ENCODE peak calls at places on chromosome 17, in six cellular contexts. X is neuronal stem cell, K is fibroblast of lung, N is GM23248, J is H1, E is mammary epithelial cell. P is an unnamed sample. For H3K9me3 and H3K27me3, the result is how much of the 10 kb centered on the place peaks cover.

GRCh38 chr17:78124081-78124835 is 4.3 kb downstream of the TMC6 start:
- DNase-seq in X (no peak), J (no peak), N (no peak), K (no peak), E (no peak), P (peak)

GRCh38 chr17:45224671-45225050 is 3.0 kb downstream of the FMNL1 start:
- DNase-seq in X (no peak), N (no peak), J (no peak), E (no peak), K (no peak), P (peak)

GRCh38 chr17:66661411-66661843 is 173.5 kb upstream of the CACNG5 start:
- DNase-seq in X (no peak), K (peak), E (peak), N (peak), J (no peak), P (no peak)

GRCh38 chr17:27315322-27315721 is 21.4 kb downstream of the WSB1 start:
- DNase-seq in K (peak), J (no peak), X (no peak), E (peak), N (peak), P (peak)

GRCh38 chr17:78933959-78934568 is 8.9 kb upstream of the TIMP2 start:
- DNase-seq in K (peak), X (peak), N (peak), E (peak), J (no peak), P (peak)

GRCh38 chr17:65039349-65039988 is 17.1 kb downstream of the GNA13 start:
- DNase-seq in J (no peak), E (peak), N (no peak), X (no peak), K (no peak), P (no peak)

GRCh38 chr17:38918129-38918913 is 7.1 kb upstream of the LASP1NB start:
- DNase-seq in K (no peak), N (no peak), J (no peak), E (no peak), X (no peak), P (no peak)

GRCh38 chr17:80187493-80187892 is 17.7 kb downstream of the CARD14 start:
- DNase-seq in E (peak), N (peak), J (no peak), K (peak), X (no peak), P (peak)

GRCh38 chr17:15464629-15465028 is 2.8 kb downstream of the CDRT4 start:
- DNase-seq in N (peak), J (no peak), E (no peak), K (no peak), X (no peak), P (no peak)

GRCh38 chr17:29573871-29574731 is 5.6 kb downstream of the TP53I13 start:
- DNase-seq in N (no peak), J (no peak), K (no peak), X (no peak), E (no peak), P (peak)

GRCh38 chr17:12020595-12021590 is at the start of gene MAP2K4:
- DNase-seq in E (peak), J (peak), X (peak), N (peak), K (peak), P (peak)

GRCh38 chr17:40554646-40555295 is 10.5 kb downstream of the CCR7 start:
- DNase-seq in X (no peak), K (no peak), E (no peak), N (no peak), J (no peak), P (no peak)

GRCh38 chr17:7445011-7445927 is at the start of gene CHRNB1:
- DNase-seq in J (peak), K (peak), E (no peak), N (peak), X (peak), P (peak)

GRCh38 chr17:8746501-8747236 is 2.0 kb upstream of the CCDC42 start:
- DNase-seq in E (peak), X (no peak), K (no peak), N (no peak), J (no peak), P (peak)

GRCh38 chr17:47776330-47777197 is 43.5 kb downstream of the TBX21 start:
- DNase-seq in E (peak), K (peak), N (peak), X (no peak), J (no peak), P (peak)

GRCh38 chr17:8162997-8163977 is 539 bp upstream of the VAMP2 start:
- DNase-seq in N (no peak), X (no peak), K (no peak), E (no peak), J (peak), P (peak)

GRCh38 chr17:36059455-36059854 is 4.6 kb upstream of the CCL18 start:
- DNase-seq in K (no peak), N (no peak), E (no peak), X (no peak), J (no peak), P (no peak)

GRCh38 chr17:70144260-70144846 is 25.0 kb upstream of the KCNJ2 start:
- DNase-seq in E (peak), X (peak), K (peak), J (no peak), N (peak), P (no peak)

GRCh38 chr17:81186203-81186602 is 20.2 kb upstream of the AATK start:
- DNase-seq in J (no peak), E (no peak), K (no peak), N (no peak), X (no peak), P (no peak)

GRCh38 chr17:41863074-41863843 is 2.0 kb downstream of the KLHL11 start:
- DNase-seq in X (no peak), E (no peak), N (no peak), J (no peak), K (no peak), P (no peak)

GRCh38 chr17:65531508-65532431 is 29.7 kb downstream of the AXIN2 start:
- DNase-seq in J (no peak), K (peak), X (no peak), E (no peak), N (peak), P (peak)

GRCh38 chr17:10328206-10328605 is 44.6 kb downstream of the MYH13 start:
- DNase-seq in J (no peak), N (no peak), K (no peak), X (no peak), E (no peak), P (no peak)

GRCh38 chr17:37824534-37825485 is 80.0 kb upstream of the HNF1B start:
- DNase-seq in J (peak), N (peak), E (peak), K (peak), X (no peak), P (peak)

GRCh38 chr17:81046770-81047359 is 11.9 kb downstream of the BAIAP2 start:
- DNase-seq in J (no peak), E (no peak), X (no peak), K (no peak), N (no peak), P (no peak)

GRCh38 chr17:32881054-32881453 is 4.1 kb upstream of the MYO1D start:
- DNase-seq in J (no peak), E (no peak), N (peak), X (no peak), K (no peak), P (peak)

GRCh38 chr17:48456584-48456983 is 26.6 kb upstream of the SKAP1 start:
- DNase-seq in E (peak), J (no peak), X (no peak), K (no peak), N (no peak), P (no peak)

DNA sequence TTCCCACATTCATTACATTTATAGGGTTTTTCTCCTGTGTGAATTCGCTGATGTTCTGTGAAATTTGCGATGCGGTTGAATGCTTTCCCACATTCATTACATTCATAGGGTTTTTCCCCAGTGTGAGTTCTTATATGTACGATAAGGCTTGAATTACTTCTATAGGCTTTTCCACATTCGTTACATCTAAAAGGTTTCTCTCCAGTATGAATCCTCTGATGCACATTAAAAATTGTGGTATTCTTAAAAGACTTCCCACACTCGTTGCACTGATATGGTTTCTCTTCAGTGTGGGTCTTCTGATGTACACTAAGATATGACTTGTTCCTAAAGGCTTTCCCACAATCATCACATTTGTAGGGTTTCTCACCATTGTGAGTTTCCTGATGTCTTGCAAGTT is 30.4 kb downstream of the ZNF624 start:
- DNase-seq in N (no peak), X (no peak), E (no peak), K (no peak), J (no peak), P (no peak)
- H3K9me3 ChIP-seq in N (under half), X (half or more), E (half or more), K (under half), J (half or more), P (under half)

GRCh38 chr17:62880120-62880519 is 72.0 kb upstream of the MARCHF10 start:
- DNase-seq in N (no peak), X (no peak), K (no peak), E (no peak), J (no peak), P (no peak)

GRCh38 chr17:62888148-62888547 is 77.9 kb upstream of the TANC2 start:
- DNase-seq in K (no peak), X (no peak), N (no peak), E (peak), J (no peak), P (no peak)

GRCh38 chr17:62887437-62887836 is 78.6 kb upstream of the TANC2 start:
- DNase-seq in J (no peak), E (no peak), N (no peak), K (no peak), X (no peak), P (no peak)

GRCh38 chr17:62882284-62882683 is 74.2 kb upstream of the MARCHF10 start:
- DNase-seq in K (no peak), J (no peak), E (no peak), N (no peak), X (no peak), P (no peak)

GRCh38 chr17:62882878-62883277 is 74.8 kb upstream of the MARCHF10 start:
- DNase-seq in J (no peak), E (no peak), X (no peak), K (peak), N (peak), P (peak)
- H2AFZ ChIP-seq in J (peak), E (no peak), X (peak), K (no peak), N (peak), P (peak)

DNA sequence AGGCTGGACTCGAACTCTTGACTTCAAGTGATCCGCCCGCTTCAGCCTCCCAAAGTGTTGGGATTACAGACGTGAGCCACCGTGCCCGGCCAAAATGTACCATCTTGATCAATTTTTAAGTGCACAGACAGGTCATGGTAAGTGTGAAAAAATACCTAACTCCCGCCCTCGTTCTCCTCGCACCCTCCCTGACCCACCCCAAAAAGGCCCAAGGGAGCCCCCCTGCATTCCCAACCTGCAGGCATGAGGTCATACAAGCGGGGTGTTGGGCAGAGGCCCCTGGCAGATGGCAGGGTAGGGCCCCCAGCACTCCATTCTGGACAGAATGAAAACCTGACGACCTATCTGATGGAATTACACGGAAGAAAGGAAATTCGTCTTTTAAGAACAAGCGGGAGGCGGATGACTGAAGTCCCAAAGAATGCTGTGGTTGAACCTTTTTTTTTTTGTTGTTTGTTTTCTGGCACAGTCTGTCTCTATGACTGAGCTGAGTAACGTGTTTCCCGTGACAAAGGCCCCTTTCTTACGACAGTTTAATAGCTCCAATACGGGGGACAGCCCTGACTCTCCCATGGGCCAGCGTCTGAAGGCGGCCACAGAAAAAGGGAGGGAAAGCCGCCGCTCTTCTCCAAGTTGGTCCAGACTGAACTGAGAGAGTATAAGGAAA is 376.4 kb downstream of the SLC39A11 start:
- DNase-seq in E (peak), J (no peak), N (peak), K (peak), X (no peak), P (peak)
- H3K27me3 ChIP-seq in E (under half), J (under half), N (under half), K (under half), X (under half), P (under half)

GRCh38 chr17:5182597-5183409 is 8.9 kb downstream of the ZNF594 start:
- DNase-seq in K (no peak), J (no peak), N (no peak), X (no peak), E (no peak), P (no peak)

GRCh38 chr17:5179003-5179402 is 12.7 kb downstream of the ZNF594 start:
- DNase-seq in K (no peak), J (no peak), N (no peak), E (no peak), X (no peak), P (no peak)

GRCh38 chr17:5183410-5183793 is 8.3 kb downstream of the ZNF594 start:
- DNase-seq in N (no peak), E (no peak), J (no peak), K (no peak), X (no peak), P (no peak)

GRCh38 chr17:5184284-5184683 is 7.4 kb downstream of the ZNF594 start:
- DNase-seq in J (no peak), N (no peak), K (no peak), E (no peak), X (no peak), P (no peak)

GRCh38 chr17:5181509-5182305 is 10.0 kb downstream of the ZNF594 start:
- DNase-seq in J (no peak), N (no peak), X (no peak), E (no peak), K (no peak), P (no peak)
- H3K9me3 ChIP-seq in J (half or more), N (under half), X (half or more), E (half or more), K (under half), P (half or more)

GRCh38 chr17:76500074-76500744 is 1.0 kb downstream of the RHBDF2 start:
- DNase-seq in E (peak), N (no peak), X (no peak), J (no peak), K (no peak), P (peak)

GRCh38 chr17:76501018-76501826 is at the start of gene RHBDF2:
- DNase-seq in N (peak), K (peak), E (peak), X (peak), J (peak), P (peak)

GRCh38 chr17:76498886-76499667 is 2.1 kb downstream of the RHBDF2 start:
- DNase-seq in N (no peak), K (no peak), X (no peak), J (no peak), E (peak), P (peak)

GRCh38 chr17:76501827-76502307 is 644 bp upstream of the RHBDF2 start:
- DNase-seq in X (no peak), N (no peak), J (no peak), K (no peak), E (no peak), P (peak)

DNA sequence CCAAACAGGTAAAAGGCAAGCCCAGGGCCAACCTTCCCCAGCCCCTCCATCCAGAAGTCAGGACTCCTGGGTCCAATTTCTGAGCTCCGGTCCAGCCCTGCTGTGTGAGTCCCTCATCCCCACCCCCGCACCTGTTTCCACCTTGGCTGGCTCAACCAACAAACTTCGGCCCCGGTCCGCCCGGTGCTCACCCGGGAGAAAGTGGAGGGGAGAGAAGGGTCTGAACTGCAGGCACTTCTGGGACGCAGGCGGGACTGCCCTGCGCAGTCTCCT is 542 bp downstream of the RHBDF2 start:
- DNase-seq in E (no peak), N (no peak), X (no peak), K (no peak), J (no peak), P (no peak)
- H2AFZ ChIP-seq in E (peak), N (peak), X (peak), K (no peak), J (no peak), P (peak)

GRCh38 chr17:49497147-49498036 is 2.3 kb downstream of the NGFR start:
- DNase-seq in X (peak), K (peak), J (no peak), N (peak), E (peak), P (no peak)
- H3K27me3 ChIP-seq in X (under half), K (half or more), J (under half), N (half or more), E (under half), P (half or more)

GRCh38 chr17:18194804-18195203 is 11.2 kb downstream of the ALKBH5 start:
- DNase-seq in J (no peak), X (no peak), K (no peak), E (no peak), N (no peak), P (peak)

GRCh38 chr17:18191967-18192366 is 8.3 kb downstream of the ALKBH5 start:
- DNase-seq in J (no peak), N (peak), K (no peak), X (no peak), E (no peak), P (peak)

GRCh38 chr17:18195246-18195645 is 11.6 kb downstream of the ALKBH5 start:
- DNase-seq in E (no peak), K (no peak), N (no peak), J (no peak), X (no peak), P (peak)

GRCh38 chr17:18191071-18191667 is 7.5 kb downstream of the ALKBH5 start:
- DNase-seq in E (no peak), J (no peak), X (no peak), K (peak), N (no peak), P (no peak)

GRCh38 chr17:18194394-18194793 is 10.8 kb downstream of the ALKBH5 start:
- DNase-seq in E (no peak), X (no peak), N (no peak), K (no peak), J (no peak), P (no peak)
- H3K9me3 ChIP-seq in E (under half), X (under half), N (under half), K (under half), J (under half), P (under half)

GRCh38 chr17:409308-409847 is 56.8 kb upstream of the RPH3AL start:
- DNase-seq in J (no peak), E (no peak), N (no peak), X (no peak), K (no peak), P (peak)
- H2AFZ ChIP-seq in J (peak), E (peak), N (peak), X (peak), K (peak), P (peak)

GRCh38 chr17:82444284-82444893 is 6.2 kb downstream of the CYBC1 start:
- DNase-seq in K (no peak), J (no peak), N (no peak), X (no peak), E (no peak), P (peak)
- H3K27me3 ChIP-seq in K (under half), J (under half), N (under half), X (under half), E (under half), P (under half)